ENCODE peak calls at places on chromosomes 3 and 15, in nine cellular contexts. H, F, J, Q, L, A, Z, B and V are unnamed samples.

GRCh38 chr3:12982619-12983101 is 90.6 kb downstream of the IQSEC1 start:
- DNase-seq in A (no peak), Z (no peak), J (no peak), F (no peak), B (no peak), Q (peak), L (peak), H (no peak), V (no peak)

GRCh38 chr3:165443664-165444063 is 247.5 kb upstream of the SLITRK3 start:
- DNase-seq in F (no peak), A (no peak), L (no peak), B (no peak), Z (no peak), H (no peak), J (no peak), Q (no peak), V (no peak)

GRCh38 chr15:48929611-48930170 is 34.0 kb downstream of the SHC4 start:
- DNase-seq in Z (no peak), H (no peak), A (no peak), F (no peak), B (no peak), J (peak), L (no peak), Q (no peak), V (no peak)

GRCh38 chr15:85581495-85581894 is 201.1 kb downstream of the AKAP13 start:
- DNase-seq in F (no peak), B (peak), J (no peak), A (no peak), L (no peak), Q (no peak), H (peak), Z (peak), V (no peak)

GRCh38 chr3:132232231-132232792 is 84.9 kb upstream of the ACP3 start:
- DNase-seq in Q (peak), A (peak), H (no peak), L (no peak), J (no peak), Z (peak), F (no peak), B (no peak), V (no peak)

GRCh38 chr3:110881069-110881468 is 190.5 kb upstream of the NECTIN3 start:
- DNase-seq in Q (peak), B (peak), J (no peak), F (peak), H (peak), L (peak), A (peak), Z (peak), V (peak)

GRCh38 chr3:32837789-32838188 is 20.0 kb downstream of the TRIM71 start:
- DNase-seq in J (no peak), B (no peak), Q (no peak), A (no peak), H (no peak), L (peak), F (no peak), Z (no peak), V (no peak)

GRCh38 chr3:172673210-172673679 is 37.6 kb downstream of the NCEH1 start:
- DNase-seq in H (peak), F (peak), J (no peak), Q (peak), Z (peak), A (peak), B (peak), L (peak), V (peak)

GRCh38 chr3:23836536-23837230 is 30.9 kb downstream of the UBE2E1 start:
- DNase-seq in A (no peak), B (no peak), L (no peak), H (no peak), F (no peak), Z (no peak), J (no peak), Q (peak), V (peak)

GRCh38 chr15:22257668-22258401 is 177.5 kb downstream of the OR4M2 start:
- DNase-seq in Q (no peak), B (no peak), H (no peak), A (no peak), Z (no peak), F (no peak), L (no peak), J (no peak), V (no peak)

GRCh38 chr15:95279277-95280019 is 1048.1 kb downstream of the MCTP2 start:
- DNase-seq in J (no peak), Q (no peak), F (no peak), Z (no peak), H (no peak), L (no peak), A (no peak), B (no peak), V (no peak)

GRCh38 chr15:90064931-90065681 is 37.2 kb downstream of the IDH2 start:
- DNase-seq in L (peak), B (no peak), J (no peak), H (peak), Q (peak), A (no peak), F (no peak), Z (no peak), V (no peak)

DNA sequence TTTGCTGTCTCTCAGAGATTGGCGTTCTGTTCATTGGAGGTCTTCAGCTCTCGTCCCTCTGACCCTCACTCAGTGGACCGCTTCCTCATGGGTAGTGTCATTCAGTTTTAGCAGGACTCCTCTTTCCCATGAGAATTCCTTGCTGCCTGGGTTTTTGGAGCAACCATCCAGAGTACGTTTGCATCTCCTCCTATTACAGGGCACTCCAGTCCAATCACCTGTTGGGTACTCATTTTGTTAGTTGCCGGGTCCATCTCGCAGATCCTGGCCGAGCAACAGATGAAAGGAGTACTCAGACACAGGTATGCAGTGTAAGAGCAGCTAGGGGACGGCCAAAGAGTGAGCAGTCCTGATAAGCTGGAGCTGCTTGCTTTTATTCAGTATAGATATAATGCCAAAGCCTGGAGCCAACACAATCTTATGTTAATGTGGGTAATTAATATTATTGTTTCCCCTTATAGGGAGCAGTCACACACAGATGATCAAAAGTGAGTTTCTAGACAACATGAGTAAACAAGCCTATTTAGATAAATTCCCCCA is 49.6 kb downstream of the ISG20 start:
- DNase-seq in B (no peak), J (no peak), H (no peak), L (no peak), F (no peak), Q (no peak), Z (no peak), A (no peak), V (no peak)
- H3K4me3 ChIP-seq in B (no peak), J (no peak), H (no peak), L (no peak), F (no peak), Q (no peak), Z (no peak), A (no peak), V (no peak)

GRCh38 chr3:82261637-82262036 is 500.2 kb upstream of the GBE1 start:
- DNase-seq in H (no peak), Q (no peak), J (no peak), B (no peak), A (no peak), F (no peak), L (no peak), Z (no peak), V (no peak)

GRCh38 chr3:82261013-82261412 is 499.6 kb upstream of the GBE1 start:
- DNase-seq in A (no peak), B (no peak), F (no peak), H (no peak), L (no peak), Z (no peak), J (no peak), Q (no peak), V (no peak)

GRCh38 chr3:82262193-82262592 is 500.7 kb upstream of the GBE1 start:
- DNase-seq in A (no peak), H (no peak), F (no peak), L (no peak), Z (no peak), J (no peak), Q (no peak), B (no peak), V (no peak)

GRCh38 chr3:82265747-82266146 is 504.3 kb upstream of the GBE1 start:
- DNase-seq in L (no peak), Z (no peak), J (no peak), B (no peak), A (no peak), H (no peak), Q (no peak), F (no peak), V (no peak)

GRCh38 chr3:82259994-82260393 is 498.5 kb upstream of the GBE1 start:
- DNase-seq in Z (no peak), B (no peak), F (no peak), J (no peak), Q (peak), L (no peak), A (peak), H (no peak), V (no peak)
- TF ChIP-seq CTCF in Z (no peak), B (no peak), F (no peak), J (no peak), Q (no peak), L (no peak), A (no peak), H (no peak), V (no peak)

GRCh38 chr15:96323250-96324162 is 7.0 kb upstream of the NR2F2 start:
- DNase-seq in F (no peak), J (no peak), B (no peak), A (no peak), H (no peak), L (no peak), Z (no peak), Q (no peak), V (no peak)
- H3K4me3 ChIP-seq in F (no peak), J (no peak), B (no peak), A (no peak), H (no peak), L (peak), Z (no peak), Q (no peak), V (no peak)

DNA sequence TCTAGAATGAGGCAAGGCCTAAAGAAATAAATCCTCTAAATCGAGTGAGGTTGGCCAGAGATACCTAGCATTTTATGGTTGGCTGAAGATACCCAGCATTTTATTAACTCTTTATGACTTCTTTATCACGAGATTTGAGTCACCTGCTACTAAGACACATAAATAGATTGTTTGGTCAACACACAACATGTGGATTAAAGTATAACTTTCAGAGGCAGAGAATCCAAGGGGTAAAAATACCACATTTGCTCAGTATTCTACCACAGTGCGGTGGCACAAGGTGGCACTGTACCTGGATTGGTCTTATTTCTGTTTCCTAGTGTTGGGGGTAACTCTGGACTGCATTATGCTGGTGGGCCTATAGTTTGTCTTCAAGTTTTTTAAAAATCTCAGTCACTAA is 27.0 kb upstream of the VILL start:
- DNase-seq in H (no peak), A (no peak), F (no peak), B (no peak), Z (no peak), L (no peak), Q (no peak), J (no peak), V (no peak)
- TF ChIP-seq CTCF in H (no peak), A (no peak), F (no peak), B (no peak), Z (no peak), L (no peak), Q (no peak), J (no peak), V (no peak)